ENCODE peak calls at places on chromosomes 3 and 15, in five cellular contexts. One of them, this sample, is unnamed. For H3K9me3, the result is how much of the 10 kb centered on the place peaks cover.

GRCh38 chr3:171480526-171480925 is 20.3 kb upstream of the TNIK start:
- DNase-seq in ovary: no peak
- DNase-seq in IMR-90: no peak
- DNase-seq in sigmoid colon: no peak
- DNase-seq in vagina: no peak
- DNase-seq in this sample: no peak

GRCh38 chr15:77821188-77821958 is 188.7 kb upstream of the LINGO1 start:
- DNase-seq in IMR-90: peak
- DNase-seq in vagina: no peak
- DNase-seq in sigmoid colon: no peak
- DNase-seq in ovary: peak
- DNase-seq in this sample: peak

GRCh38 chr15:31481157-31481556 is 154.5 kb downstream of the KLF13 start:
- DNase-seq in sigmoid colon: peak
- DNase-seq in IMR-90: no peak
- DNase-seq in ovary: no peak
- DNase-seq in vagina: no peak
- DNase-seq in this sample: no peak

GRCh38 chr3:155554777-155555445 is 190.0 kb downstream of the PLCH1 start:
- DNase-seq in vagina: no peak
- DNase-seq in ovary: no peak
- DNase-seq in sigmoid colon: no peak
- DNase-seq in IMR-90: no peak
- DNase-seq in this sample: no peak

GRCh38 chr3:165211749-165212148 is 15.6 kb upstream of the SLITRK3 start:
- DNase-seq in sigmoid colon: no peak
- DNase-seq in vagina: no peak
- DNase-seq in ovary: no peak
- DNase-seq in IMR-90: no peak
- DNase-seq in this sample: no peak

GRCh38 chr15:60941448-60941847 is 287.7 kb downstream of the RORA start:
- DNase-seq in sigmoid colon: no peak
- DNase-seq in vagina: no peak
- DNase-seq in IMR-90: peak
- DNase-seq in ovary: no peak
- DNase-seq in this sample: peak

GRCh38 chr3:171284308-171285075 is 175.7 kb downstream of the TNIK start:
- DNase-seq in IMR-90: peak
- DNase-seq in vagina: no peak
- DNase-seq in sigmoid colon: peak
- DNase-seq in ovary: no peak
- DNase-seq in this sample: no peak

GRCh38 chr3:182729903-182730674 is 63.2 kb upstream of the ATP11B start:
- DNase-seq in ovary: no peak
- DNase-seq in vagina: no peak
- DNase-seq in sigmoid colon: no peak
- DNase-seq in IMR-90: no peak
- DNase-seq in this sample: no peak

GRCh38 chr15:24068102-24068501 is 381.0 kb upstream of the NDN start:
- DNase-seq in ovary: no peak
- DNase-seq in IMR-90: no peak
- DNase-seq in sigmoid colon: no peak
- DNase-seq in vagina: no peak
- DNase-seq in this sample: peak

GRCh38 chr15:40702077-40702476 is 7.1 kb downstream of the RAD51 start:
- DNase-seq in vagina: no peak
- DNase-seq in sigmoid colon: no peak
- DNase-seq in ovary: no peak
- DNase-seq in IMR-90: peak
- DNase-seq in this sample: no peak

GRCh38 chr15:53665930-53666329 is 93.5 kb downstream of the WDR72 start:
- DNase-seq in sigmoid colon: no peak
- DNase-seq in vagina: no peak
- DNase-seq in IMR-90: no peak
- DNase-seq in ovary: no peak
- DNase-seq in this sample: no peak

GRCh38 chr3:140224307-140224706 is 289.3 kb downstream of the CLSTN2 start:
- DNase-seq in sigmoid colon: no peak
- DNase-seq in vagina: no peak
- DNase-seq in IMR-90: no peak
- DNase-seq in ovary: no peak
- DNase-seq in this sample: no peak

GRCh38 chr3:138668107-138668506 is 59.5 kb downstream of the FAIM start:
- DNase-seq in IMR-90: no peak
- DNase-seq in sigmoid colon: no peak
- DNase-seq in vagina: no peak
- DNase-seq in ovary: no peak
- DNase-seq in this sample: no peak

GRCh38 chr3:124113475-124113874 is 121.6 kb upstream of the ROPN1 start:
- DNase-seq in sigmoid colon: no peak
- DNase-seq in IMR-90: no peak
- DNase-seq in vagina: no peak
- DNase-seq in ovary: no peak
- DNase-seq in this sample: no peak

GRCh38 chr15:98616397-98616796 is 31.9 kb upstream of the IGF1R start:
- DNase-seq in vagina: no peak
- DNase-seq in sigmoid colon: no peak
- DNase-seq in IMR-90: no peak
- DNase-seq in ovary: no peak
- DNase-seq in this sample: no peak

GRCh38 chr3:13543251-13543650 is 5.7 kb upstream of the FBLN2 start:
- DNase-seq in IMR-90: peak
- DNase-seq in ovary: no peak
- DNase-seq in sigmoid colon: peak
- DNase-seq in vagina: no peak
- DNase-seq in this sample: peak

GRCh38 chr3:175266478-175266877 is 407.3 kb downstream of the NAALADL2 start:
- DNase-seq in vagina: no peak
- DNase-seq in ovary: no peak
- DNase-seq in sigmoid colon: no peak
- DNase-seq in IMR-90: peak
- DNase-seq in this sample: no peak

GRCh38 chr3:134542287-134542686 is 56.4 kb downstream of the CEP63 start:
- DNase-seq in ovary: no peak
- DNase-seq in sigmoid colon: no peak
- DNase-seq in IMR-90: no peak
- DNase-seq in vagina: no peak
- DNase-seq in this sample: no peak

GRCh38 chr3:58403513-58404109 is 30.0 kb downstream of the PDHB start:
- DNase-seq in sigmoid colon: no peak
- DNase-seq in vagina: no peak
- DNase-seq in IMR-90: no peak
- DNase-seq in ovary: no peak
- DNase-seq in this sample: no peak

GRCh38 chr15:31314380-31314779 is 12.3 kb upstream of the KLF13 start:
- DNase-seq in IMR-90: no peak
- DNase-seq in sigmoid colon: no peak
- DNase-seq in ovary: no peak
- DNase-seq in vagina: no peak
- DNase-seq in this sample: no peak

GRCh38 chr3:51961011-51961410 is 5.8 kb downstream of the GPR62 start:
- DNase-seq in IMR-90: no peak
- DNase-seq in sigmoid colon: no peak
- DNase-seq in ovary: no peak
- DNase-seq in vagina: no peak
- DNase-seq in this sample: no peak

DNA sequence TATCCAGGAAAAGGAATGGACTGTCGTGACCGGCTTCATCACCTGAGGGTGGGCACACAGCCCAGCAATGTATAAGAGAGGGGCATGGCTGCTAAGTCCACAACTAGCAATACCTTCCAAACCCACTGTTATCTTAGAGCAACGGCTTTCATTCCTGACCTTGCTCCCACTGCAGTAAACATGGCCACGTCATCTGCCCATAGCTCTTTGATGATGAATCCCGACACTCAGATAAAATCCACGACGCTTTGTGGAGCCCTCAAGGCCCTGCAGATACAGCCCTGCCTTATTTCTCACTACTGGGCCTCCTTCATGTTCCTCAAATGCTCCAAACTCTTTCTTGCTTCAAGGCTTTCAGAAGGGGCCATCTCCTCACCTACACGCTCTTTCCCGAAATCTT is 114.0 kb downstream of the ADAMTS17 start:
- DNase-seq in IMR-90: no peak
- DNase-seq in sigmoid colon: no peak
- DNase-seq in ovary: no peak
- DNase-seq in vagina: no peak
- DNase-seq in this sample: no peak
- H3K9me3 ChIP-seq in IMR-90: half or more
- H3K9me3 ChIP-seq in sigmoid colon: under half
- H3K9me3 ChIP-seq in ovary: under half
- H3K9me3 ChIP-seq in vagina: under half
- H3K9me3 ChIP-seq in this sample: under half

DNA sequence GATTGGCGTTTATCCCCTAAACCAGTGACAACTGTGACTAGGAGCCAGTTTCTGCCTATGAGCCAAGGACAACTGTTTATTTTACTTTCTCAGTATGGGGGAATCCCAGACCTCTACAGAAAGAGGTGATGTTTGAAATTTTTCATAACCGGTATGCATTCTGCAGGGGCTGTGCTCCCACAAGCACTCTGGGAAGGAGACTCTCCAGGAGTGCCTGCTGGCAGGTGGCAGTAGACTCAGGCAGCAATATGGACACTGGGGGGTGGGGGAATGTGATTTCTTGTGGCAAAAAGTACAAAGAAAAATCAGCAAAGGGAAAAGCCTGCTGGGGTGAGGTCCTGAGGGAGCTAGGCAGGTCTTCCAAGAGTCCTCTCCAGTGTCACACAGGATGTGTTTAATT is 5.9 kb downstream of the TGM4 start:
- DNase-seq in sigmoid colon: no peak
- DNase-seq in ovary: no peak
- DNase-seq in IMR-90: peak
- DNase-seq in vagina: no peak
- DNase-seq in this sample: peak
- TF ChIP-seq CTCF in sigmoid colon: no peak
- TF ChIP-seq CTCF in ovary: no peak
- TF ChIP-seq CTCF in IMR-90: no peak
- TF ChIP-seq CTCF in vagina: no peak
- TF ChIP-seq CTCF in this sample: no peak

GRCh38 chr3:99686955-99687612 is 48.7 kb downstream of the COL8A1 start:
- DNase-seq in sigmoid colon: peak
- DNase-seq in IMR-90: peak
- DNase-seq in vagina: no peak
- DNase-seq in ovary: peak
- DNase-seq in this sample: peak

GRCh38 chr3:99683465-99683864 is 45.1 kb downstream of the COL8A1 start:
- DNase-seq in vagina: no peak
- DNase-seq in ovary: no peak
- DNase-seq in IMR-90: no peak
- DNase-seq in sigmoid colon: no peak
- DNase-seq in this sample: no peak

GRCh38 chr3:99683876-99684275 is 45.5 kb downstream of the COL8A1 start:
- DNase-seq in IMR-90: no peak
- DNase-seq in ovary: no peak
- DNase-seq in vagina: no peak
- DNase-seq in sigmoid colon: no peak
- DNase-seq in this sample: peak

GRCh38 chr3:99686469-99686868 is 48.1 kb downstream of the COL8A1 start:
- DNase-seq in sigmoid colon: no peak
- DNase-seq in vagina: no peak
- DNase-seq in ovary: no peak
- DNase-seq in IMR-90: no peak
- DNase-seq in this sample: no peak

GRCh38 chr3:99684678-99685077 is 46.3 kb downstream of the COL8A1 start:
- DNase-seq in ovary: no peak
- DNase-seq in sigmoid colon: no peak
- DNase-seq in IMR-90: no peak
- DNase-seq in vagina: no peak
- DNase-seq in this sample: no peak
- H3K27ac ChIP-seq in ovary: no peak
- H3K27ac ChIP-seq in sigmoid colon: no peak
- H3K27ac ChIP-seq in IMR-90: no peak
- H3K27ac ChIP-seq in vagina: no peak
- H3K27ac ChIP-seq in this sample: peak

DNA sequence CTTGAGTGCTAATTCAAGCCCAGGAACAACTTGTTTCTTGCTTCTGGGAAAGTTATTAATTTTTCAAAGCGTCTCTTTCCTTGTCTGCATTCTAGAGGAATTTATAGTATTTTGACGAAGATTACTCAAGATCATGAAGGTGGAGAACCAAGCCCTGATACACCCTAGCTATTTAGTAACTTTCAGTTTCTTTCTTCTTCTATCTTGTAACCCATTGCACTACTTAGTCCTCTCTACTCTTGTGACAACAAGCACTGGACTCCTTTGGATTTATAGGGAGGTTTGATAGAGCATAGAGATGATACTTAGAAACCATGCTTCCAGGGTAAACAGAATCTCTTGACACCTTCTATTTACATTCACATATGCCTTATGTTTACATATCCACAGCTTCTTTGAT is 203.3 kb upstream of the GRM7 start:
- DNase-seq in sigmoid colon: no peak
- DNase-seq in ovary: no peak
- DNase-seq in vagina: no peak
- DNase-seq in IMR-90: no peak
- DNase-seq in this sample: no peak
- H3K9me3 ChIP-seq in sigmoid colon: under half
- H3K9me3 ChIP-seq in ovary: under half
- H3K9me3 ChIP-seq in vagina: under half
- H3K9me3 ChIP-seq in IMR-90: under half
- H3K9me3 ChIP-seq in this sample: under half

GRCh38 chr3:107241217-107241616 is 136.0 kb upstream of the CCDC54 start:
- DNase-seq in ovary: peak
- DNase-seq in vagina: no peak
- DNase-seq in IMR-90: no peak
- DNase-seq in sigmoid colon: no peak
- DNase-seq in this sample: peak
- TF ChIP-seq CTCF in ovary: no peak
- TF ChIP-seq CTCF in vagina: no peak
- TF ChIP-seq CTCF in IMR-90: no peak
- TF ChIP-seq CTCF in sigmoid colon: no peak
- TF ChIP-seq CTCF in this sample: no peak

DNA sequence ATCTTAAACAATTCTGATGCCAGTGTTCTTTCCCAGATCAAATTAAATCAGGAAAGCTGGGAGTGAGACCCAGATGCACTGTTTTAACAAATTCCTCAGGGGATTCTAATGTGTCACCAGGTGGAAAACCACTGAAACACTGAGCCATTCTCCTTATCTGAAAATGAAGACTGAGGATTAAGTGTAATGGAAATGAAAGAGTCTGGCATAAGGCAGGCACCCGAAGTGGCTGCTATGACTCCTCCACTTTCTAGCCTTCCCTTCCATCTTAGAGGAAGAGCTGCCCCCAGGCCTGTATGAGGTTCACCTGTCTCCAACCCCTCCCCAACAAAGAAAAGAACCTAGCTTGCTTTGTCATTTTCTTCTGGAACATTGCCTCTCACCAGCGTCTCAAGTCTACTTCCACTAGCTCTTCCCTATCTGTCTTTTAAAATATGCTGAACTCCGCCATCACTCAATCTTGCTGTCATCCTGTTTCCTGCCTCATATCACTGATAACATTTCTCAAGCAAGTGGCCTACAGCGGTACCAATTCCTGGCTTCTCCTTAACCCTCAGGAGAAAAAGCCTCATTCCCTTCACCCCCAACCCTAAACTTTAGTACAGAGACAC is 13.7 kb upstream of the ABHD2 start:
- DNase-seq in IMR-90: no peak
- DNase-seq in sigmoid colon: no peak
- DNase-seq in ovary: no peak
- DNase-seq in vagina: no peak
- DNase-seq in this sample: no peak
- H3K27ac ChIP-seq in IMR-90: no peak
- H3K27ac ChIP-seq in sigmoid colon: no peak
- H3K27ac ChIP-seq in ovary: no peak
- H3K27ac ChIP-seq in vagina: no peak
- H3K27ac ChIP-seq in this sample: no peak

GRCh38 chr15:26352909-26353308 is 420.0 kb downstream of the GABRB3 start:
- DNase-seq in IMR-90: no peak
- DNase-seq in ovary: no peak
- DNase-seq in vagina: no peak
- DNase-seq in sigmoid colon: no peak
- DNase-seq in this sample: no peak
- H3K9me3 ChIP-seq in IMR-90: under half
- H3K9me3 ChIP-seq in ovary: under half
- H3K9me3 ChIP-seq in vagina: under half
- H3K9me3 ChIP-seq in sigmoid colon: under half
- H3K9me3 ChIP-seq in this sample: under half

This sample was measured in thyroid gland.